ENCODE peak calls at places on chromosome 21, in five cellular contexts. V is lung, Y is colonic mucosa, O is AG04450, R is upper lobe of right lung. P is an unnamed sample.
A peak's percentile ranks its signal among the peaks of the same experiment; 100 is the strongest.

GRCh38 chr21:27423073-27423472 is 456.2 kb upstream of the ADAMTS5 start:
- DNase-seq in V (peak; percentile 36), Y (no peak), O (peak; percentile 88), R (no peak), P (peak; percentile 29)

GRCh38 chr21:43270800-43271261 is 102.0 kb downstream of the CRYAA start:
- DNase-seq in V (no peak), Y (no peak), O (no peak), R (peak; percentile 54), P (no peak)

GRCh38 chr21:33948951-33949444 is 33.4 kb upstream of the ATP5PO start:
- DNase-seq in V (no peak), Y (no peak), O (no peak), R (no peak), P (no peak)

GRCh38 chr21:43331962-43332458 is 94.9 kb downstream of the SIK1 start:
- DNase-seq in V (no peak), Y (no peak), O (peak; percentile 88), R (no peak), P (peak; percentile 48)

GRCh38 chr21:43603641-43604504 is 55.4 kb downstream of the HSF2BP start:
- DNase-seq in V (no peak), Y (no peak), O (no peak), R (no peak), P (no peak)

GRCh38 chr21:38569733-38570132 is 71.5 kb upstream of the ERG start:
- DNase-seq in V (no peak), Y (no peak), O (no peak), R (no peak), P (no peak)

GRCh38 chr21:36973986-36974850 is 7.7 kb upstream of the HLCS start:
- DNase-seq in V (no peak), Y (no peak), O (no peak), R (no peak), P (no peak)

GRCh38 chr21:33109574-33110339 is 39.8 kb downstream of the OLIG1 start:
- DNase-seq in V (no peak), Y (no peak), O (no peak), R (no peak), P (no peak)

GRCh38 chr21:37546299-37546908 is 179.8 kb downstream of the DYRK1A start:
- DNase-seq in V (no peak), Y (no peak), O (no peak), R (no peak), P (no peak)

GRCh38 chr21:43609501-43610340 is 49.6 kb downstream of the HSF2BP start:
- DNase-seq in V (peak; percentile 58), Y (peak; percentile 82), O (no peak), R (no peak), P (peak; percentile 71)

GRCh38 chr21:21712761-21713558 is 714.8 kb downstream of the NCAM2 start:
- DNase-seq in V (no peak), Y (no peak), O (no peak), R (no peak), P (no peak)

GRCh38 chr21:43302769-43303168 is 124.2 kb downstream of the SIK1 start:
- DNase-seq in V (no peak), Y (no peak), O (no peak), R (peak; percentile 42), P (no peak)

GRCh38 chr21:27412530-27412929 is 445.6 kb upstream of the ADAMTS5 start:
- DNase-seq in V (no peak), Y (no peak), O (no peak), R (no peak), P (no peak)

GRCh38 chr21:26801524-26801923 is 43.7 kb downstream of the ADAMTS1 start:
- DNase-seq in V (no peak), Y (no peak), O (peak; percentile 84), R (no peak), P (no peak)

GRCh38 chr21:9837946-9838801 is 683.2 kb upstream of the TPTE start:
- DNase-seq in V (no peak), Y (no peak), O (no peak), R (peak; percentile 71), P (no peak)

GRCh38 chr21:46639489-46640386 is 4.3 kb downstream of the PRMT2 start:
- DNase-seq in V (no peak), Y (no peak), O (no peak), R (no peak), P (no peak)

GRCh38 chr21:44301093-44301492 is 1.2 kb downstream of the PFKL start:
- DNase-seq in V (no peak), Y (peak; percentile 39), O (no peak), R (no peak), P (no peak)

GRCh38 chr21:29477941-29478340 is 179.2 kb downstream of the BACH1 start:
- DNase-seq in V (no peak), Y (no peak), O (no peak), R (no peak), P (no peak)

GRCh38 chr21:25513810-25514209 is 93.5 kb downstream of the MRPL39 start:
- DNase-seq in V (no peak), Y (no peak), O (no peak), R (no peak), P (no peak)

DNA sequence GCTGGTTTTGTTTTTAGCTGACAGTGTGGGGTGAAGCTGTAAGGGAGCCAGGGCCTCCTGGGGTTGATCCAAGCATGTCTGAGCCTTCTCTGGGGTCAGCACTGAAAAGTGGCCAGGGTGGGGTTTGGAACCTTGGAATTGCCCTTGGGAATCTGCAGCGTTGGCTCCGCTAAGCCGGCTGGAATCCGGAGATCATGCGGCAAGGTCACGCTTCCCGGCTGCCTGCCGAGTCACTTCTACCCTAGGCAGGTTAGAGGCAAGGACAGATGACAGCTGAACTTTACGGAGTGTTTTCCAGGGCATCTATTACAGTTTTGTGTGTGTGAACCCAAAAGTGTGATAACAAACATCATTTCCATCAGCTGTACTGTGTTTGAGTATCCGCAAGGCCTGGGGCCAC is 17.1 kb downstream of the ABCG1 start:
- DNase-seq in V (no peak), Y (no peak), O (no peak), R (no peak), P (peak; percentile 38)
- H3K27me3 ChIP-seq in V (no peaks in the 10 kb centered on the region), Y (no peaks in the 10 kb centered on the region), O (peaks cover 37% of the 10 kb centered on the region), R (no peaks in the 10 kb centered on the region), P (no peaks in the 10 kb centered on the region)

DNA sequence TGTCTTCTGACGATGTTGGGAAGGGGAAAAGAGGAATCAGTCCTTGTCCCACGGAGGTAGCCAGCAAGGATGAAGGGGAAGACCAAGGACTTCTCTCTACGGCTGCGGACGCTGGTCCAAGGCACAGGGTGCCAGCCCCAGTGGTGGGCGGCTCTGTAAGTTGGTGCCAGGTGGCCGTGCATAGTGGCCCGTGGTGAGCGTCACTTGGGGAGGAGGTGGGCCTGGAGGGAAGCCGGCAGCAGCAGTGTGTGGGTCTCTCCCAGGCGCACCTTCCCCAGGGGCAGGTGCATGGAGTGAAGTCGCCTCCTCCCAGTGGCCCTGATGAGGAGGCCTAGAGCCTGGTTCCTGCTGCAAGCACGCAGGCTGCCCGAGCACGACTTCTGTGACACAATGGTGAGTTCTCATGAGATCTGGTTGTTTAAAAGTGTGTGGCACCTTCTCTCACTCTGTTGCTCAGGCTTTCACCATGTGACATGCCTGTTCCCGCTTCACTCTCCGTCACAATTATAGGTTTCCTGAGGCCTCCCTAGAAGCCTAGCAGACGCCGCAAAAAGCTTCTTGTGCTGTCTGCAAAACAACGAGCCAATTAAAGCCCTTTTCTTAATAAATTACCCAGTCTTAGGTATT is 43.6 kb upstream of the TIAM1 start:
- DNase-seq in V (no peak), Y (no peak), O (no peak), R (no peak), P (no peak)
- H3K27ac ChIP-seq in V (no peak overlapping the region), Y (no peak overlapping the region), O (no peak overlapping the region), R (no peak overlapping the region), P (no peak overlapping the region)

DNA sequence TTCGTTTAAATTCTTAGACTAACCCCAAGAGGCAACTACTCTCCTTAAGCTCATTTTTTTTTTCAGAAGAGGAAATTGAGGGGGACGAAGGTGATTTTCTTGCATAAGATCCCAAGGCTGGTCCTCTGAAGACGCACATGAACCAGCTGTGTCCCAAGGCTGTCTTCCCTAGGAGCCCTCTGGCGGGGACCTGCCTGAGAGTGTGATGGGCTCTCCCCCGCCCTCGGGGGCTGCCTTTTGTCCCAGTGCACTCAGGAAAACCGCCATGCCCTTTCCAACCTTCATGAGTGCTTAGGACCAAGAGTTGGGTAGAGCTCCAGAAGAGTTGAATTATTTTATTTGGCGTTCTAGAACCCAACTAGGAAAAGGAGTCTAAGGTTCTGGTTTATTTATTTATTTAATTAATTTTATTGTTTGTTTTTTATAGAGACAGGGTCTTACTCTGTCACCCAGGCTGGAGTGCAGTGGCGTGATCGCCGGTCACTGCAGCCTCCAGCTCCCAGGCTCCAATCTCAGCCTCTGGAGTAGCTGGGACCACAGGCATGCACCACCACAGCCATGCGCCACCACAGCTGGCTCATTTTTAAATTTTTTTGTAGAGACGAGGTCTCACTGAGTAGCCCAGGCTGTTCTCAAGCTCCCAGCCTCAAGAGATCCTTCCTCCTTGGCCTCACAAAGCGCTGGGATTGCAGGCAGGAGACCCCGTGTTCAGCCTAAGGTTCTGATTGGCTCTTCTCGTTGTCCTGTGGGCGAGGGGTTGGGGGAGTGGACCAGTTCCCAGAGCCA is 21.9 kb downstream of the UMODL1 start:
- DNase-seq in V (no peak), Y (no peak), O (no peak), R (no peak), P (no peak)
- H3K27me3 ChIP-seq in V (no peaks in the 10 kb centered on the region), Y (no peaks in the 10 kb centered on the region), O (no peaks in the 10 kb centered on the region), R (peaks cover 8% of the 10 kb centered on the region), P (no peaks in the 10 kb centered on the region)

DNA sequence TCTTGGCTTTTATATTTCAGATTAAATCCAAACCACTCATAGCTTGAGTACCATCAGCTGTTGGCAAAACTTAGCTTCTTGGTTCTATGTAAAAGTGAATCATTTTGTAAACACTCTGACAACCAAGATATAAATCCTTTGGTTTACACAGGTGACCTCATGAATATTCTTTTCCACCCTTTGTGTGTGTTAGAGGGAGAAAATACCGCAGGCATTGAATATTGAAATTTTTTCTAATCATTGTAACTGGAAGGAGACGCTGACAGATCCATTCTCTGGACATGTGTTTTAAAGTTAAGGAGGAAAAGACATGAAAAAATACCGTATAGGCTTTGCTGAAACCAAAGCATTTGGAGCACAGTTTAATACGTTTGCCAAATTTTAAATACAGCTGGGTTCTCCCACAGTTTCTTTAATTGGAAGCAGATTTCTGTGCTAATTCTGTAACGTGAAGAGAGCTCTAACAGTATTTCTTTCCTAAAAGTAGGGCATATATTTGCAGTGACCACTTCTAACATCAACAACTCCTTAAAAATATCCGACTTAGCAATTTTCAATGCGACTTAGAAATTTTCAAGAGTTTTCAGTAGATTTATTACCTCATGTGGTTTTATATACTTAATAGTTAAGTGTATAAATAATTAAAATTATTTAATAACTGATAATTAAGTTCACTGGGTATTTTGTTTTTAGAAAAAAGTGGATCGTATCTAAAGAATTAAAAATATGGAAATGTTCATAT is 388.2 kb downstream of the USP25 start:
- DNase-seq in V (no peak), Y (no peak), O (peak; percentile 71), R (no peak), P (no peak)
- H3K27ac ChIP-seq in V (no peak overlapping the region), Y (no peak overlapping the region), O (no peak overlapping the region), R (peak overlapping the region; percentile 19), P (no peak overlapping the region)

GRCh38 chr21:45411810-45412206 is 6.8 kb downstream of the COL18A1 start:
- DNase-seq in V (no peak), Y (no peak), O (no peak), R (no peak), P (peak; percentile 5)
- H3K27me3 ChIP-seq in V (no peaks in the 10 kb centered on the region), Y (peaks cover 3% of the 10 kb centered on the region), O (no peaks in the 10 kb centered on the region), R (peaks cover 1% of the 10 kb centered on the region), P (no peaks in the 10 kb centered on the region)

DNA sequence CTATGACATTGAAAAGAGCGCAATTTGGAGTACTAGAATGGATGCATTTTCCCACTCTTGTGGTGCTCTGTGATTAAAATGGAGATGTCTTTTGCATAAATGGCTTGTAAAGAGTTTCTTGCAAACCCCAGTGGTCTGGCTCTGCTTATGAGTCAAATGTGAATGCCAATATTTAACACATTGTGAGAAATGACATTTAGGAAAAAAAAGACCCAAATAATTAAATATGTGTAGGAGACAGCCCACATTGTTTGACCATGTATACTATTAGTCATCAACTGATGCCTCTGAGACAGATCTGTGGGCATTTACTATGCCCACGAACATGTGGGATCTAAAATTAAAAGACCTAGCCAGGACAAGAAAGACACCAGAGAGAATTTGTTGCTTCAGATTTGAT is 22.2 kb upstream of the RUNX1 start:
- DNase-seq in V (no peak), Y (no peak), O (no peak), R (no peak), P (no peak)
- H3K27ac ChIP-seq in V (no peak overlapping the region), Y (no peak overlapping the region), O (no peak overlapping the region), R (no peak overlapping the region), P (no peak overlapping the region)